ENCODE peak calls at places on chromosomes 7 and 10, in five cellular contexts. One of them, this sample, is unnamed.

GRCh38 chr7:81484266-81484665 is 285.6 kb downstream of the HGF start:
- DNase-seq in NB4: peak; percentile 46
- DNase-seq in B cell: no peak
- DNase-seq in AG09319: peak; percentile 81
- DNase-seq in H9: peak; percentile 39
- DNase-seq in this sample: peak; percentile 64

GRCh38 chr7:111392294-111392693 is 170.0 kb downstream of the IMMP2L start:
- DNase-seq in NB4: no peak
- DNase-seq in B cell: no peak
- DNase-seq in AG09319: no peak
- DNase-seq in H9: no peak
- DNase-seq in this sample: no peak

GRCh38 chr7:36860679-36861078 is 136.4 kb upstream of the AOAH start:
- DNase-seq in NB4: no peak
- DNase-seq in B cell: no peak
- DNase-seq in AG09319: no peak
- DNase-seq in H9: no peak
- DNase-seq in this sample: no peak

GRCh38 chr10:132837905-132838304 is 52.0 kb upstream of the NKX6-2 start:
- DNase-seq in NB4: no peak
- DNase-seq in B cell: no peak
- DNase-seq in AG09319: no peak
- DNase-seq in H9: peak; percentile 33
- DNase-seq in this sample: no peak

GRCh38 chr7:1950623-1951523 is 280.8 kb downstream of the ELFN1 start:
- DNase-seq in NB4: peak; percentile 76
- DNase-seq in B cell: no peak
- DNase-seq in AG09319: no peak
- DNase-seq in H9: no peak
- DNase-seq in this sample: no peak

GRCh38 chr10:110408203-110408871 is 89.4 kb upstream of the DUSP5 start:
- DNase-seq in NB4: no peak
- DNase-seq in B cell: no peak
- DNase-seq in AG09319: no peak
- DNase-seq in H9: peak; percentile 54
- DNase-seq in this sample: no peak

GRCh38 chr10:123808873-123809272 is 82.7 kb downstream of the CPXM2 start:
- DNase-seq in NB4: peak; percentile 19
- DNase-seq in B cell: no peak
- DNase-seq in AG09319: peak; percentile 83
- DNase-seq in H9: no peak
- DNase-seq in this sample: no peak

GRCh38 chr10:77742172-77742571 is 104.6 kb upstream of the KCNMA1 start:
- DNase-seq in NB4: no peak
- DNase-seq in B cell: no peak
- DNase-seq in AG09319: no peak
- DNase-seq in H9: no peak
- DNase-seq in this sample: no peak

GRCh38 chr7:590731-591551 is 71.3 kb upstream of the PDGFA start:
- DNase-seq in NB4: no peak
- DNase-seq in B cell: no peak
- DNase-seq in AG09319: no peak
- DNase-seq in H9: no peak
- DNase-seq in this sample: no peak

GRCh38 chr10:32938554-32939061 is 19.4 kb downstream of the ITGB1 start:
- DNase-seq in NB4: no peak
- DNase-seq in B cell: no peak
- DNase-seq in AG09319: no peak
- DNase-seq in H9: peak; percentile 45
- DNase-seq in this sample: no peak

GRCh38 chr10:80454526-80455460 is 683 bp downstream of the TSPAN14 start:
- DNase-seq in NB4: peak; percentile 68
- DNase-seq in B cell: peak; percentile 68
- DNase-seq in AG09319: no peak
- DNase-seq in H9: peak; percentile 41
- DNase-seq in this sample: no peak

GRCh38 chr10:7686351-7687171 is 16.6 kb upstream of the ITIH2 start:
- DNase-seq in NB4: no peak
- DNase-seq in B cell: no peak
- DNase-seq in AG09319: no peak
- DNase-seq in H9: no peak
- DNase-seq in this sample: no peak

GRCh38 chr10:122342293-122343134 is 32.0 kb upstream of the PLEKHA1 start:
- DNase-seq in NB4: peak; percentile 45
- DNase-seq in B cell: peak; percentile 63
- DNase-seq in AG09319: peak; percentile 12
- DNase-seq in H9: no peak
- DNase-seq in this sample: peak; percentile 20

GRCh38 chr7:16649196-16649595 is 3.2 kb downstream of the BZW2 start:
- DNase-seq in NB4: no peak
- DNase-seq in B cell: no peak
- DNase-seq in AG09319: no peak
- DNase-seq in H9: no peak
- DNase-seq in this sample: no peak

GRCh38 chr10:96448021-96448457 is 65.7 kb downstream of the TLL2 start:
- DNase-seq in NB4: no peak
- DNase-seq in B cell: no peak
- DNase-seq in AG09319: no peak
- DNase-seq in H9: no peak
- DNase-seq in this sample: no peak

GRCh38 chr10:80473692-80474596 is 19.8 kb downstream of the TSPAN14 start:
- DNase-seq in NB4: no peak
- DNase-seq in B cell: no peak
- DNase-seq in AG09319: no peak
- DNase-seq in H9: no peak
- DNase-seq in this sample: no peak

GRCh38 chr10:49174261-49174925 is 13.8 kb downstream of the TMEM273 start:
- DNase-seq in NB4: no peak
- DNase-seq in B cell: no peak
- DNase-seq in AG09319: no peak
- DNase-seq in H9: no peak
- DNase-seq in this sample: no peak

DNA sequence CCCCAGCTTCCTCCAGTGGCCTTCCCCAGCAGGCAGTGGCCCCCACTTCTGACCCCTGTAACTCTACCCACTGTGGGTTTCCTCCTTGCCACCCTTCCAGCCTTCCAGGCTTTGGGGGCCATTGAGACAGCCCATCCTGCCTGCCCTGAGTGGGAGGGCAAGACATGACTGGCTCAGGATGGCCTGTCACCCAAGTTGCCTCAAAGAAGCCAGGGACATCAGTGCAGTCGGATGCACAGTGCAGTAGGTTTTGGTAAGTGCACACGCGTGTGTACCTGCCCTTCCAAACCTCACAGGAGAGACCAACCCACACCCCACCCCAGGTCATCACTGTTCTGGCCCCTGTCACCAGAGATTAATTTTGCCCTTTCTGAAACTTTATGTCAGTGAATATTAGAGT is 22.7 kb downstream of the ZMIZ2 start:
- DNase-seq in NB4: no peak
- DNase-seq in B cell: no peak
- DNase-seq in AG09319: no peak
- DNase-seq in H9: no peak
- DNase-seq in this sample: no peak
- TF ChIP-seq CTCF in NB4: no peak
- TF ChIP-seq CTCF in B cell: no peak
- TF ChIP-seq CTCF in AG09319: no peak
- TF ChIP-seq CTCF in H9: no peak
- TF ChIP-seq CTCF in this sample: no peak

GRCh38 chr10:119243967-119244366 is 36.6 kb downstream of the GRK5 start:
- DNase-seq in NB4: no peak
- DNase-seq in B cell: no peak
- DNase-seq in AG09319: no peak
- DNase-seq in H9: no peak
- DNase-seq in this sample: no peak

GRCh38 chr10:119247550-119247894 is 40.2 kb downstream of the GRK5 start:
- DNase-seq in NB4: no peak
- DNase-seq in B cell: no peak
- DNase-seq in AG09319: no peak
- DNase-seq in H9: no peak
- DNase-seq in this sample: no peak

GRCh38 chr10:119248681-119249080 is 41.3 kb downstream of the GRK5 start:
- DNase-seq in NB4: no peak
- DNase-seq in B cell: no peak
- DNase-seq in AG09319: no peak
- DNase-seq in H9: no peak
- DNase-seq in this sample: no peak

GRCh38 chr10:119245272-119245671 is 37.9 kb downstream of the GRK5 start:
- DNase-seq in NB4: no peak
- DNase-seq in B cell: no peak
- DNase-seq in AG09319: no peak
- DNase-seq in H9: no peak
- DNase-seq in this sample: no peak

DNA sequence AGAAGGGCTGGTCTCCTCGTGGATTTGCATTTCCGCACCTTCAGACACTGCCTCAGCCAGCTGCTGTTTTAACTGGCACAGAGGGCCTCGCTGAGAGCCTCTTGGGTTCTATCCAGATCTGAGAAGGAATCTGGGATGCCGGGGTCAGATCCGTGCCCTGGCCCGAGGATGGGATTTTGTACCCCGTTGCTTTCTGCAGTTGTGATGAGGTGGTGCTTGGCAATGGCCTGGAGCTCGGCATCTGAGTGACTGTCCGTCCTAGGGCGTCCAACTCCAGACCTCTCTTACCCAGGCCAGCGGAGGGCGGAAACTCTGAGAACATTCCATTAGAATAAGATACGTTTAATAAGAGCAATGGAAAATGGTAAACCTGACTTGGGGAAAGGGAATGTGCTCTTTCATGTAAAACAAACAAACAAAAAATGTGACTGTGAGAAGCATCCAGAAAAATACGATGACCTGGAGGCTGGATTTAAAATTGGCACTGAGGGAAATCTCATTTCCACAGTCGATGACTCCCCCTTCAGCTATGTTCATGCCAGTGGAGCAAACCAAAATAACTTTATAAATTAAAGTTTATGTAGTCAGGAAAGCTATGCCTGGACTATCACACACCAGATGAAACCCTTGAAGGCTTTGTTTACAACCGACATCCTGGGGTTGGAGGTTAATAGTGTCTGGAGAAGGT is 39.6 kb downstream of the GRK5 start:
- DNase-seq in NB4: no peak
- DNase-seq in B cell: no peak
- DNase-seq in AG09319: peak; percentile 90
- DNase-seq in H9: no peak
- DNase-seq in this sample: peak; percentile 81
- TF ChIP-seq CTCF in NB4: no peak
- TF ChIP-seq CTCF in B cell: no peak
- TF ChIP-seq CTCF in AG09319: no peak
- TF ChIP-seq CTCF in H9: no peak
- TF ChIP-seq CTCF in this sample: no peak

GRCh38 chr10:71274901-71275796 is 43.9 kb upstream of the SLC29A3 start:
- DNase-seq in NB4: no peak
- DNase-seq in B cell: no peak
- DNase-seq in AG09319: no peak
- DNase-seq in H9: no peak
- DNase-seq in this sample: no peak
- TF ChIP-seq CTCF in NB4: no peak
- TF ChIP-seq CTCF in B cell: no peak
- TF ChIP-seq CTCF in AG09319: no peak
- TF ChIP-seq CTCF in H9: peak; percentile 33
- TF ChIP-seq CTCF in this sample: no peak

GRCh38 chr7:122550545-122550944 is 148.4 kb downstream of the RNF133 start:
- DNase-seq in NB4: no peak
- DNase-seq in B cell: no peak
- DNase-seq in AG09319: no peak
- DNase-seq in H9: no peak
- DNase-seq in this sample: no peak
- TF ChIP-seq CTCF in NB4: no peak
- TF ChIP-seq CTCF in B cell: no peak
- TF ChIP-seq CTCF in AG09319: no peak
- TF ChIP-seq CTCF in H9: peak; percentile 56
- TF ChIP-seq CTCF in this sample: no peak

DNA sequence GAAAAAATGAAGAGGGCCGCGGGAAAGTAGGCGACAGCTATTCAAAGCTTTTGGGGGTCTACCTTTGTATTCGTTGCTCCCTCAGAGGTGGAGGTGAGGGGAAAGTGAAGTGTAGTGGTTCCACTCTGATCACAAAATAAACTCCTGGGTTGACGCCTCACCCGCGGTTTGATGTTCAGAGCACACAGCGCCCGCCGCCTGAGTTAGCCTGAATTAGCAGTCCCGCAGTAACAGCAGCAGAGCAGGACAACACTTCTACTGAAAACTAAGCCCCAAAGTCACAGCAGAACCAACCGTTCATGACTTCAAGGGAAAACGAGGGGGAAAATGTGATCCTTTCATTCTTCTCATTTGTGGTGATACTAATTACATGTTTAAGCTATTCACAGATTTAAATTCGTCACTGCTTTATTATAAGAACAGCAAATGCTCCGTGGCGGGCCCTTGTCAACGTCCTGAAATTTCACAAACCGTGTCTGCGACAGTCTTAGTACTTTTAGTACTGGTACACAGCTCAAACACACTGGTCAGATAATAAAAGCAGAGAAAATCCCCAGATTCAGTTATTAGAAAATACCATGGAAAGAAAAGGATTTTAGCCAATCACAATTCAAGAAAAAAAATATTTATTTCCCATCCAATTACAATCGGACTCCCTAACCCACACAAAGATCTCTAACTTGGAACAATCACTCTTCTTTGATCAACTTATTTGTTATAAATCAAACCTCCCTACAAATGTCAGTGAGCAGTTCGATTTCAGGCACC is 575 bp upstream of the JMJD1C start:
- DNase-seq in NB4: peak; percentile 82
- DNase-seq in B cell: peak; percentile 64
- DNase-seq in AG09319: peak; percentile 22
- DNase-seq in H9: peak; percentile 62
- DNase-seq in this sample: no peak
- TF ChIP-seq CTCF in NB4: no peak
- TF ChIP-seq CTCF in B cell: no peak
- TF ChIP-seq CTCF in AG09319: no peak
- TF ChIP-seq CTCF in H9: no peak
- TF ChIP-seq CTCF in this sample: no peak

DNA sequence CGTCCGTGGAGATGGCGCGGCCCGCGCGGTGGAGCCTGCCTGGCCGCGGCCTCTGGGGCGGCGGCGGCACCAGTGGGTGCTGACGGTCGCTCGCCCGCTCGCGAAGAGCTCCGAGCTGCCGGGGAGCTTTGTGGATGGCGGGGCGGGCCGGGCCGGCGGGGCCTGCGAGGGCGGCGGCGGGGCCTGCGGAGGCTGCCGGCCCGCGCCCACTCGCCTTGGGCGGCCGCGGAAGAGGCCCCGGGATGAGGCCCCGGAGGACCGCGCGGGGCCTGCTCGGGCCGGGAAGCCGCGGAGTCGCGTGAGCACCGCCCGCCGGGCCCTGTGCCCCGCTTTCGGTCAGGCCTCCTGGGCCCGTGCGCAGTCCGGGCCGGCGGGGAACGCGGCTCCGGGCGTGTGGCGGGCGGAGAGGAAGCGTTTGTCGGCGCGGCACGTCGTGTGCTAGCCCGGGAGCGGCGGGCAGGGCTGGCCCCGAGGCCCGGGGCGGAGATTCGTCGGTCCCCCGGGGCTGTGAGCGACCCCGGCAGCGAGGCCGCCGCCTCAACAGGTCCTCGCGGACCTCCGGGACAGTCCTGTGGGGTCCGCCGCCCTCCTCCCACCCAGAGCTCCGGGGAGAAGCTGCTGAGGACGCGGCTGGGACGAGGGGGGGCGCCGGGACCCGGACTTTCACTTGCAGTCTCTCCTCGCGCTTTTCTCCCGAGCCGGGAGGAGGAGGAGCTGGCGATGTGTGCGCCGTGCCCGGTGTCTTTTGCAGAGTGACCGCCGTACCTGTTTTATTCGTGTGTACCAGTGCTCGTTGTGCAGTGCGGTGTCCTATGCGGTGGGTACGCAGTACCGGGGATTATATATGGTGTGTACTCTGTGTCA is 578 bp downstream of the ZMYND11 start:
- DNase-seq in NB4: peak; percentile 79
- DNase-seq in B cell: peak; percentile 78
- DNase-seq in AG09319: no peak
- DNase-seq in H9: peak; percentile 55
- DNase-seq in this sample: no peak
- TF ChIP-seq CTCF in NB4: no peak
- TF ChIP-seq CTCF in B cell: no peak
- TF ChIP-seq CTCF in AG09319: no peak
- TF ChIP-seq CTCF in H9: no peak
- TF ChIP-seq CTCF in this sample: no peak